ENCODE peak calls at places on chromosome 11, in six cellular contexts. T is neuronal stem cell, G is IMR-90, F is MG63, O is fibroblast of lung, I is small intestine. C is an unnamed sample. For H3K36me3, the result is how much of the 10 kb centered on the place peaks cover.

GRCh38 chr11:35486446-35486845 is 39.0 kb downstream of the PAMR1 start:
- DNase-seq in T (no peak), G (no peak), O (no peak), F (no peak), I (no peak), C (no peak)

GRCh38 chr11:126459691-126460404 is 104.4 kb downstream of the ST3GAL4 start:
- DNase-seq in T (no peak), I (no peak), F (no peak), G (peak), O (peak), C (no peak)

GRCh38 chr11:77672276-77672675 is 34.7 kb upstream of the CLNS1A start:
- DNase-seq in G (peak), F (peak), I (peak), T (no peak), O (peak), C (no peak)

GRCh38 chr11:125625225-125625593 is 246 bp downstream of the CHEK1 start:
- DNase-seq in O (no peak), F (no peak), I (no peak), G (no peak), T (no peak), C (no peak)

GRCh38 chr11:92473736-92474135 is 249.1 kb downstream of the FAT3 start:
- DNase-seq in I (no peak), F (peak), G (peak), T (no peak), O (no peak), C (no peak)

GRCh38 chr11:60118333-60118732 is 29.9 kb downstream of the MS4A2 start:
- DNase-seq in G (no peak), F (no peak), O (no peak), T (no peak), I (no peak), C (no peak)

GRCh38 chr11:65906602-65907001 is 6.4 kb upstream of the FOSL1 start:
- DNase-seq in I (no peak), G (no peak), O (no peak), T (no peak), F (no peak), C (no peak)

GRCh38 chr11:78841451-78842060 is 266.9 kb upstream of the NARS2 start:
- DNase-seq in T (no peak), O (no peak), I (no peak), G (peak), F (no peak), C (peak)

GRCh38 chr11:106446961-106447360 is 369.5 kb downstream of the AASDHPPT start:
- DNase-seq in G (no peak), T (no peak), F (no peak), I (no peak), O (no peak), C (no peak)

GRCh38 chr11:8714622-8715225 is 32.1 kb downstream of the RPL27A start:
- DNase-seq in O (no peak), F (no peak), I (no peak), T (no peak), G (no peak), C (no peak)

GRCh38 chr11:134050541-134051383 is 18.1 kb upstream of the JAM3 start:
- DNase-seq in F (peak), G (peak), O (peak), T (peak), I (peak), C (peak)

GRCh38 chr11:119041821-119042514 is 11.3 kb upstream of the SLC37A4 start:
- DNase-seq in T (no peak), F (no peak), O (no peak), G (peak), I (no peak), C (no peak)

GRCh38 chr11:103530257-103530656 is 421.0 kb downstream of the DYNC2H1 start:
- DNase-seq in O (peak), G (peak), I (no peak), F (no peak), T (no peak), C (no peak)

GRCh38 chr11:115222218-115222862 is 281.9 kb downstream of the CADM1 start:
- DNase-seq in T (no peak), I (no peak), O (peak), F (peak), G (peak), C (no peak)

DNA sequence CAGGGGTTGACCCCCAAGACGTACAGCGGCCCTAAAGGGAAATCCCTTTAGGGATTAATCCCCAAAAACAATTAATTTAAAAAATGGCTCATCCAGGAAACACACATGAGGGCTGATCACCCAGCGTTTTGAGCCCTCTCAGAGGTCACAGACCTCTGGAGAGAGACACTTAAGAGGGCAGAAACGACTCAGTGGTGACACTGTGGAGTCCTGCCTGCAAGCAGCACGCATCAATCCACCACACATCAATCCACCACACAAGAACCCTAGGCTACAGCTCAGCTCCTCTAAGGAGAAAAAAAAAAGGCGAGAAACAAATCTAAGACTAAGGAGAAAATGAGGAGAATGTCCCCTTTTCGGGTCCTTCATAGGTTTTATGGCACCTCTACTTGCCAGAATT is 12.5 kb upstream of the SELENOH start:
- DNase-seq in I (no peak), T (no peak), F (no peak), G (no peak), O (no peak), C (no peak)
- H3K36me3 ChIP-seq in I (under half), T (under half), F (under half), G (under half), O (under half), C (under half)

GRCh38 chr11:117375960-117376359 is 48.3 kb downstream of the CEP164 start:
- DNase-seq in F (no peak), O (no peak), I (no peak), G (no peak), T (no peak), C (no peak)
- H3K36me3 ChIP-seq in F (under half), O (under half), I (under half), G (half or more), T (under half), C (under half)

DNA sequence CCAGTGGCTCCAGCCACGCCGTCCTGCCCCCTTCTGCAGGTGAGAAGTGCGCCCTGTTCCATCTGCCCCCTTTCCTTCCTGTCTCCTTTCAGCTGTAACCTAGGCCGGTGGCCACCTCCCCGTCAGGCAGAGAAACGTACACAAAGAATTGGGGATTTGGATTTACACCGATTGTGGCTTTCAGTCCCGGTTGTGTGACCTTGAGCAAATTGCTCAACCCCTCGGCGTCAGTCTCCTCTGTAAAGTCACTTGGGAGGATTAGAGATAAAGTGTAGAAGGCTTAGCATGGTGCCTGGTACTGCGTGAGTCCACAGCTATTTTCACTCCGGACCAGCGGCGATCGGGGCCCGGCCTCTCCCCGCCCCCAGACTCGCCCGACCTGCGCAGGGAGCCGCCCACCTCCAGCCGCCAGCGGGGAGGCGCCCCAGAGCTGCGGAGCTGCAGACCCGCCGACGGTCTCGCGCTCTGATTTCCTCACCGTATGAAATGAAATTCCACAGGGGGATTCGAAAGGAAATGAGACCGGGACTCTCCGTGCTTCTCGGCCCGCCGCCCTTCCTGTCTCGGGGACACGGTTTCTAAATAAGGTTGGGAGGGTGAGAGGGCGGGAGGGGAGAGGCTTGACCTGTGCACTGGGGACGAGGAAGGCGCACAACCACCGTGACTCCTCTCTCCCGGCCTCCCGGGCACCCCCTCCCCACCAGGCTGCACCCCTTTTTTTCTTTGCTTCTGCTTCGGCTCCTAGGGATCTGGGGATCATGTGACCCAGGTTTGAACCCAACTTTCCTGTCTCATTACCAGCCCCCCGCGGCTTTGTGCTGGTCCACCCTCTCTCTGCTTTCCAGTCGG is 703 bp upstream of the FZD4 start:
- DNase-seq in F (peak), G (peak), I (peak), T (peak), O (peak), C (peak)
- H3K36me3 ChIP-seq in F (under half), G (under half), I (under half), T (under half), O (under half), C (under half)

GRCh38 chr11:128478305-128478704 is 109.1 kb downstream of the ETS1 start:
- DNase-seq in I (no peak), F (no peak), O (no peak), G (no peak), T (no peak), C (no peak)

GRCh38 chr11:128476729-128477128 is 110.6 kb downstream of the ETS1 start:
- DNase-seq in F (no peak), O (no peak), G (no peak), I (peak), T (no peak), C (no peak)

GRCh38 chr11:128477811-128478210 is 109.5 kb downstream of the ETS1 start:
- DNase-seq in O (no peak), G (no peak), I (no peak), F (no peak), T (no peak), C (no peak)

GRCh38 chr11:128474036-128474874 is 113.1 kb downstream of the ETS1 start:
- DNase-seq in O (no peak), G (no peak), T (no peak), I (no peak), F (no peak), C (no peak)

DNA sequence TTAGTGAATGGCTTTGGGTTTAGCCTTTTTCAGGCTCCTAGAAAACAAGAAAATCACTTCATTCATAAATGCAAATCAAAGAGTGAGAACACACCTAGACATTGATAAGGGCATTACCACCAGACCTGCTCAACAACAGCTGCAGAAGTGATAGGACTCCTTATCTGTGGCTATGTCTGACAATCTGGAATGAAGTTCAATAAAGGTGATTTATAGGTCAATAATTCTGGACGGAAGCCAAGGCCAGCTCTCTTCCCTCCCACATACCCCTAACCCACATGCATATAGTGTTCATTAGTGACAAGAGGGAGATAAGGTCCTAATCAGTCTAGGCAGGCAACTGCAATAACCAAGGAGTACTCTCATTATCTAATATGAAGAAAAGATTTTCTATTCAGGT is 111.3 kb downstream of the ETS1 start:
- DNase-seq in G (no peak), I (peak), T (no peak), F (no peak), O (no peak), C (no peak)
- H3K36me3 ChIP-seq in G (under half), I (under half), T (under half), F (half or more), O (under half), C (under half)

GRCh38 chr11:9748361-9748970 is 84.6 kb downstream of the SWAP70 start:
- DNase-seq in T (no peak), I (peak), O (peak), F (peak), G (peak), C (no peak)
- H3K36me3 ChIP-seq in T (under half), I (under half), O (under half), F (under half), G (under half), C (under half)

DNA sequence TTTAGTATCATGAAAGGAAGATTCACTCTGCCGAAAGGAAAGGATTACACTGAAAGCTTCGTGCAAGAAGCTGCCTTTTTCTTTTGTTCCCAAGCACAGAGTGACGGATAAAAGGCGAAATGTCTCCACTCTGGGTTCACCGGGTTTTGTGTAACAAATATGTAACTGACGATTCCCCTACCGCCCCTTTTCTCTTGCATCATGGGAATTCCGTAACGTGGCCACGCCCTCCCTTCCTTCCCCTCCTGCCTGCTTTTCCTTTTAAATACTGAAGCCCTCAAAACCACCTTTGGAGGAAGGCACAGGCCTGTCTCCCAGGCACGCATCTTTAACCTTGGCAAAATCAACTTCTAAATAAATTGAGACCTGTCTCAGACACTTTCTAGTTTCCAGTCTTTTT is 16.4 kb upstream of the TESMIN start:
- DNase-seq in T (no peak), F (no peak), O (no peak), I (no peak), G (no peak), C (no peak)
- H3K36me3 ChIP-seq in T (under half), F (under half), O (under half), I (under half), G (under half), C (under half)